ENCODE peak calls at places on chromosomes 16 and 17, in five cellular contexts. O, Y, M, S and K are unnamed samples.

GRCh38 chr17:10169274-10169673 is 29.1 kb downstream of the GAS7 start:
- DNase-seq in Y (no peak), M (no peak), O (no peak), S (no peak), K (no peak)

GRCh38 chr17:7370853-7371252 is 10.0 kb upstream of the TNK1 start:
- DNase-seq in M (no peak), Y (no peak), S (no peak), O (no peak), K (no peak)

GRCh38 chr17:65283704-65284103 is 146.5 kb downstream of the RGS9 start:
- DNase-seq in M (no peak), Y (no peak), S (no peak), O (no peak), K (no peak)

GRCh38 chr17:63441654-63442053 is 4.5 kb downstream of the CYB561 start:
- DNase-seq in Y (no peak), M (no peak), S (no peak), O (no peak), K (no peak)

GRCh38 chr16:64996641-64997040 is 125.2 kb downstream of the CDH11 start:
- DNase-seq in M (no peak), O (no peak), Y (no peak), S (no peak), K (no peak)

GRCh38 chr17:42698736-42699414 is 16.5 kb downstream of the CNTNAP1 start:
- DNase-seq in Y (no peak), O (no peak), M (no peak), S (no peak), K (no peak)

GRCh38 chr17:10737168-10737622 is 7.4 kb upstream of the TMEM220 start:
- DNase-seq in O (no peak), S (peak), M (peak), Y (no peak), K (no peak)

GRCh38 chr17:15171433-15172047 is 93.6 kb downstream of the PMP22 start:
- DNase-seq in S (peak), O (no peak), M (peak), Y (no peak), K (no peak)

GRCh38 chr16:81483064-81483969 is 38.7 kb downstream of the CMIP start:
- DNase-seq in S (no peak), O (no peak), Y (no peak), M (no peak), K (no peak)

GRCh38 chr17:3732171-3732570 is 8.5 kb downstream of the HASPIN start:
- DNase-seq in Y (no peak), M (no peak), O (no peak), S (no peak), K (no peak)

GRCh38 chr16:48444574-48444973 is 59.4 kb upstream of the SIAH1 start:
- DNase-seq in S (no peak), M (no peak), O (no peak), Y (no peak), K (no peak)

GRCh38 chr16:49918257-49918656 is 62.3 kb upstream of the ZNF423 start:
- DNase-seq in Y (no peak), S (no peak), M (no peak), O (no peak), K (no peak)

GRCh38 chr17:76994237-76994637 is 126.0 kb downstream of the MGAT5B start:
- DNase-seq in Y (no peak), M (peak), S (no peak), O (no peak), K (no peak)

GRCh38 chr16:35298460-35299243 is 1839.2 kb downstream of the TP53TG3F start:
- DNase-seq in S (no peak), Y (no peak), M (no peak), O (no peak), K (no peak)

GRCh38 chr16:28820016-28820415 is 2.8 kb upstream of the ATXN2L start:
- DNase-seq in S (peak), O (no peak), M (no peak), Y (no peak), K (no peak)

GRCh38 chr16:58196898-58197313 is 1.0 kb downstream of the CSNK2A2 start:
- DNase-seq in S (no peak), O (no peak), Y (no peak), M (peak), K (no peak)

GRCh38 chr17:35705230-35705629 is 26.2 kb upstream of the RASL10B start:
- DNase-seq in Y (no peak), S (no peak), O (no peak), M (no peak), K (no peak)